ENCODE peak calls at places on chromosomes 5 and 9, in four cellular contexts. L is IMR-90, S is transverse colon, Z is HCT116. V is an unnamed sample.

GRCh38 chr9:98222885-98223640 is 30.6 kb upstream of the CORO2A start:
- DNase-seq in L (peak; percentile 99), Z (peak; percentile 54), S (no peak), V (peak; percentile 99)

GRCh38 chr5:138391859-138392386 is 39.4 kb downstream of the KDM3B start:
- DNase-seq in Z (no peak), S (no peak), L (no peak), V (no peak)

GRCh38 chr5:142748568-142749249 is 21.5 kb upstream of the ARHGAP26 start:
- DNase-seq in S (peak; percentile 60), L (no peak), Z (no peak), V (no peak)

GRCh38 chr9:98983295-98984268 is 39.9 kb downstream of the COL15A1 start:
- DNase-seq in L (peak; percentile 95), S (no peak), Z (no peak), V (no peak)

GRCh38 chr5:94751456-94751855 is 133.0 kb downstream of the SLF1 start:
- DNase-seq in S (no peak), Z (no peak), L (no peak), V (no peak)

GRCh38 chr9:7223981-7224380 is 466.2 kb downstream of the KDM4C start:
- DNase-seq in Z (no peak), S (no peak), L (no peak), V (no peak)

GRCh38 chr9:32419921-32420320 is 35.5 kb downstream of the ACO1 start:
- DNase-seq in L (peak; percentile 53), Z (no peak), S (no peak), V (no peak)

GRCh38 chr5:75640395-75640794 is 29.1 kb downstream of the ANKDD1B start:
- DNase-seq in Z (peak; percentile 4), S (no peak), L (peak; percentile 78), V (peak; percentile 71)

GRCh38 chr9:98080346-98080745 is 23.8 kb downstream of the NANS start:
- DNase-seq in L (peak; percentile 52), S (no peak), Z (no peak), V (no peak)

GRCh38 chr5:180208435-180209081 is 453 bp downstream of the RASGEF1C start:
- DNase-seq in L (no peak), S (no peak), Z (no peak), V (no peak)

GRCh38 chr9:35111006-35111933 is 4.4 kb downstream of the ATOSB start:
- DNase-seq in S (peak; percentile 98), Z (peak; percentile 98), L (peak; percentile 99), V (peak; percentile 65)
- TF ChIP-seq POLR2A in S (peak; percentile 58), Z (no peak), L (peak; percentile 89), V (peak; percentile 65)

GRCh38 chr5:64000096-64000495 is 37.9 kb upstream of the HTR1A start:
- DNase-seq in L (no peak), Z (no peak), S (no peak), V (no peak)
- TF ChIP-seq POLR2A in L (no peak), Z (no peak), S (no peak), V (no peak)

GRCh38 chr5:173771743-173772406 is 116.3 kb upstream of the CPEB4 start:
- DNase-seq in Z (no peak), S (no peak), L (no peak), V (no peak)

GRCh38 chr5:173770637-173771036 is 117.5 kb upstream of the CPEB4 start:
- DNase-seq in S (no peak), Z (no peak), L (no peak), V (no peak)

GRCh38 chr5:173772407-173773059 is 115.6 kb upstream of the CPEB4 start:
- DNase-seq in Z (no peak), S (no peak), L (peak; percentile 55), V (no peak)

GRCh38 chr5:173768891-173769290 is 119.3 kb upstream of the CPEB4 start:
- DNase-seq in Z (no peak), S (no peak), L (no peak), V (no peak)

DNA sequence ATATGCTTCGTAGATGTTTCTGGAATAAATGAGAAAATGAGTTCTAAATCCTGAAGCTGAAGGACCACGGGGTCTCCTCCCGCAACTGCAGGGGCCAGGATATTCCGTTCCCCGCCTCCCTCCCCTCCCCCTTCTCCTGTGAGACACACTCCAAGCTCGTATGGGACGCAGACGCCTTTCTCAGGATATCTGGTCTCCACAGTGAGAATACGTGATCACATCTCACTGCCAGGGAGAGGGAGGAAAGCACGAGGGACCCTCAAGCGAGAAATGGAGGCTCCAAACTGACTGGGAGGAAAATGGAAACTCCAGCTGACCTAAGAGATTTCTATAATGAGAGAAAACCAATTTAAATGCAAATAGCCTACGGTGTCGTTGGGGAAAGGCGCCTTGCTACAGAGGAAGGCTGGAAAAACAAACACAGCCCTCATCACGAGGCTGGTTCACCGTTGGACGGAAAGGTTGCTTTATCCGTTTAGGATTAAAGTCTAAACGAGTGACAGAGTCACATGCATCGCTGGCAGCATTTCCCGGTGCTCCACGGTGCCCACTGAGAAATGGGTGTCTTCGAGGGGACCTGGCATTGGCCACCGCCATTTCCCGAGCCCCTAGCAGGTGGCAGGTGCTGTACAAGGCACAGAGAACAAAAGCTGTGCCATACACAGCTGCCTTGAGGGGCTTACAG is 116.9 kb upstream of the CPEB4 start:
- DNase-seq in L (no peak), S (no peak), Z (no peak), V (no peak)
- TF ChIP-seq POLR2A in L (no peak), S (no peak), Z (no peak), V (no peak)

DNA sequence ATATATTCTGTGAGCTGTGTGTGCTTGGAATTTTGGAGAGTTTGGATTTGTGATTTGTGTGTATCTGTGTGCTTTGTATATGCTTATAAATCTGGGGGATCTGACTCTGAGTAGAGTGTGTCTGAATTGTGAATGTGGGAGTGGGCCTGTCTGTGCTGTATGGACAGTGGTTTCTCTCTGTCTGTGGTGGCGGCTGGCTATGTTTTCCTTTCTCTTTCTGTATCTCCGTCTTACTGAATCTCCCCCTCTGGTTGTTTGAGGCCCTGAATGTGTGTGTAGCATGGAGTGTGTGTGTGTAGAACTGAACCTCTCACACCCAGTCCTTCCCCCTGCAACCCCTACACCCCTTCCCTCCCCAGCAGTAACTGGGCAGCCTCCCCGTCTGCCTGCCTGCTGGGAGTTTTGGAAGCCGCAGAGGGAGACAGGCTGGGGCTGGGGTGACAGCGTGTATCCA is 4.7 kb downstream of the CXXC5 start:
- DNase-seq in S (no peak), L (no peak), Z (no peak), V (no peak)
- TF ChIP-seq POLR2A in S (no peak), L (peak; percentile 1), Z (no peak), V (no peak)

GRCh38 chr5:150402226-150402773 is 10.4 kb downstream of the CD74 start:
- DNase-seq in L (no peak), S (no peak), Z (no peak), V (no peak)

GRCh38 chr5:150400327-150401075 is 12.2 kb downstream of the CD74 start:
- DNase-seq in L (no peak), S (no peak), Z (no peak), V (no peak)

GRCh38 chr5:150400020-150400326 is 12.7 kb downstream of the CD74 start:
- DNase-seq in Z (no peak), L (no peak), S (no peak), V (no peak)

GRCh38 chr5:150401376-150402201 is 11.1 kb downstream of the CD74 start:
- DNase-seq in L (no peak), S (no peak), Z (no peak), V (no peak)

GRCh38 chr5:150401076-150401375 is 11.7 kb downstream of the CD74 start:
- DNase-seq in L (no peak), S (no peak), Z (no peak), V (no peak)
- TF ChIP-seq POLR2A in L (no peak), S (no peak), Z (no peak), V (no peak)

GRCh38 chr5:23412011-23412410 is 95.4 kb upstream of the PRDM9 start:
- DNase-seq in Z (no peak), S (no peak), L (no peak), V (no peak)

GRCh38 chr5:23405316-23406068 is 101.9 kb upstream of the PRDM9 start:
- DNase-seq in Z (no peak), S (no peak), L (no peak), V (no peak)

GRCh38 chr5:23412515-23412914 is 94.9 kb upstream of the PRDM9 start:
- DNase-seq in Z (no peak), S (no peak), L (no peak), V (no peak)

GRCh38 chr5:23411200-23411599 is 96.2 kb upstream of the PRDM9 start:
- DNase-seq in L (no peak), Z (no peak), S (no peak), V (no peak)
- TF ChIP-seq POLR2A in L (no peak), Z (no peak), S (no peak), V (no peak)

DNA sequence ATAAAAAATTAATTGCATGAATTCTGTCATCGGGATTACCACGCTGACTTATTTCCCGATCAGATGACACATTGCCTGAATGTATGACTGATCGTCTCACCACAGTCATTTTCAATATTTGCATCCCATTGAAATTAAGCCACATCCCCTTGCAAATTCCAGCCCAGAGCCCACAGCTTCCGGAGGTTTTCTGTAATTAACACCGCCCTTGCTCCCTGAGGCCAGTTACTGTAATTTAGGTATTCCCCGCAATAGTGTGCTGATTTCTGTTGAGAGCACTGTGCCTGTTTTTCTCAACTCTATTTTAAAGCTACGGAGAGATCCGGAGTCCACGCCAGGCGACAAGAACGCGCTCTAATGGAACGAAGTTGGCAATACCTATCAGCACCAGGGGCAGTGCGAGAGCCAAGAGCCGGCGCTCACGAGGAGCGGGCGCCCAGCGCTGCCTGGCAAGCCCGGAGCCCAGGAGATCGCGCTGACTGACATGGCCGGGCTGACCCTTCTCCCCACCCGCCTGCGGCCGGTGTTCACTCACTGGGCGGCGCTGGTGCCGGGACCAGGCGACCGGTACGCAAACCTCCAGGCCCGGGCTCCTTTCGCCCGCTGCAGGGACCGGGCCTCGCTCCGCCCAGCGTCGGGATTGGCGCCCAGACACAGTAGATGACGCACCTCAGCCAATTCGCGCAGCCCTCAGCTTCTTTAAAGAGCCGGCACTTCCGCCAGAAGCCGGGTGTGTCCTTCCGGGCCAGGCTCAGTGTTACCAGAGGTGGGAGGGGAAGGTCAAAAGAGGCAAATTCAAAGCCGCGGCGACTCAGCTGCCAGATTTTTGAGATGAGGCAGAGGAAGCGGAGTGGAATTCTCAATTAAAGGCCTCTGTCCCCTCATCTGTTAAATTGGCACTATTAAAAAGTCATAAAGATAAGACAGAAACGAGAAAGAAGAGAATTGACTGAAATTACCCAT is at the start of gene PLGRKT:
- DNase-seq in L (peak; percentile 87), Z (peak; percentile 80), S (peak; percentile 96), V (peak; percentile 71)
- TF ChIP-seq POLR2A in L (peak; percentile 81), Z (peak; percentile 90), S (peak; percentile 97), V (peak; percentile 77)

GRCh38 chr9:112751059-112751795 is 667 bp downstream of the SNX30 start:
- DNase-seq in Z (no peak), S (peak; percentile 68), L (peak; percentile 87), V (peak; percentile 94)
- TF ChIP-seq POLR2A in Z (no peak), S (peak; percentile 58), L (peak; percentile 62), V (no peak)